ENCODE peak calls at places on chromosomes 7 and 10, in seven cellular contexts. E is heart right ventricle, Y is GM13977, L is progenitor cell of endocrine pancreas, X is AG09309, J is fibroblast of lung, Z is astrocyte. V is an unnamed sample.

GRCh38 chr10:91042069-91042468 is 121.2 kb upstream of the ANKRD1 start:
- DNase-seq in E (no peak), J (peak), Y (no peak), Z (no peak), X (no peak), L (no peak), V (no peak)

GRCh38 chr10:90130321-90131086 is 429.1 kb downstream of the KIF20B start:
- DNase-seq in E (no peak), L (no peak), Z (no peak), Y (no peak), X (no peak), J (no peak), V (no peak)

GRCh38 chr7:145624618-145625017 is 492.0 kb upstream of the CNTNAP2 start:
- DNase-seq in E (no peak), Z (no peak), Y (no peak), L (no peak), J (peak), X (no peak), V (no peak)

GRCh38 chr10:72009430-72010081 is 45.4 kb downstream of the CHST3 start:
- DNase-seq in Z (peak), J (peak), L (no peak), Y (no peak), X (peak), E (peak), V (peak)

GRCh38 chr7:40843338-40844026 is 708.7 kb downstream of the SUGCT start:
- DNase-seq in L (no peak), Z (peak), E (no peak), J (no peak), X (no peak), Y (no peak), V (peak)

GRCh38 chr7:130960208-130960988 is 226.4 kb upstream of the KLF14 start:
- DNase-seq in L (no peak), J (peak), E (no peak), Y (peak), Z (peak), X (peak), V (peak)

GRCh38 chr7:2149672-2150444 is 82.9 kb downstream of the MAD1L1 start:
- DNase-seq in Z (no peak), Y (no peak), J (no peak), X (no peak), E (no peak), L (no peak), V (no peak)

GRCh38 chr7:43430412-43430811 is 152.5 kb upstream of the STK17A start:
- DNase-seq in Z (no peak), E (no peak), J (peak), Y (no peak), L (no peak), X (no peak), V (peak)

GRCh38 chr7:12756841-12757240 is 69.4 kb downstream of the ARL4A start:
- DNase-seq in J (no peak), Y (no peak), X (no peak), L (no peak), Z (peak), E (no peak), V (no peak)

GRCh38 chr7:112743811-112744210 is 46.4 kb downstream of the TMEM168 start:
- DNase-seq in Y (no peak), E (no peak), L (no peak), Z (no peak), J (no peak), X (no peak), V (no peak)

GRCh38 chr7:157136372-157136771 is 2.4 kb upstream of the UBE3C start:
- DNase-seq in J (peak), Z (peak), E (no peak), X (peak), Y (no peak), L (no peak), V (peak)

GRCh38 chr7:157138101-157138423 is 664 bp upstream of the UBE3C start:
- DNase-seq in E (no peak), L (no peak), X (no peak), Z (no peak), Y (no peak), J (no peak), V (no peak)

GRCh38 chr7:157140118-157140905 is 1.6 kb downstream of the UBE3C start:
- DNase-seq in E (no peak), Z (no peak), Y (no peak), J (no peak), X (no peak), L (no peak), V (no peak)

GRCh38 chr7:157139142-157140117 is 704 bp downstream of the UBE3C start:
- DNase-seq in Y (no peak), E (peak), L (peak), X (no peak), Z (peak), J (peak), V (peak)

DNA sequence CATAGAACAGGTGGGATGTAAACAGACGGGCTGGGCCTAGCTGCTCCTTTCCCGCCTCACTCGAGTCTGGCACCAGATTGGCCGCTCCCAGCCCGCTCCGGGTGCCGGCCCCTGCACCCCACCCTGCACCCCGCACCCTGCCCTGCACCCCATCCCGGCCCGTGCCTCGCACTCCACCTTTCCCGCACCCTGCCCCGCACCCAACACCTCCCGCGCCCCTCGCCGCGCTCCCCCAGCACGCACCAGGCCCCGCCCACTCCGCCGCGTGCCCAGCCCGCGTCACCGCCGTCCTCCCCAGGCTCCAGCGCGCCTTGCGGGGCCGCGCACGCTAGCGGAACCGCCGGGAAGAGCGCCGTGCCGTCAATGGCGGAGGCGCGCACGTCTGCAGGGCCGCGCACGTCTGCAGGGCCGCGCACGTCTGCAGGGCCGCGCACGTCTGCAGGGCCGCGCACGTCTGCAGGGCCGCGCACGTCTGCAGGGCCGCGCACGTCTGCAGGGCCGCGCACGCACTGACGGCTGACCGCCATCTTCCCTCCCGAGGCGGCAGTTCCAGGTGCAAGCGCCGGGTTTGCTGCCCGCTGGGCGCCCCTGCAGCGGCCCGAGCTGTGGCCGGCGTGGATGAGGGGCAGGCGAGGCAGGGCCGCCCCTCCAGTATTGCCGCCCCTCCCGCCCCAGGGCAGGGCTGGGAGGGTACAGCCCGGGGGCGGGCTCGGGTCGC is at the start of gene UBE3C:
- DNase-seq in J (peak), E (peak), X (peak), L (peak), Z (peak), Y (peak), V (peak)
- TF ChIP-seq CTCF in J (no peak), E (peak), X (no peak), L (no peak), Z (no peak), Y (no peak), V (no peak)

GRCh38 chr10:4981722-4982471 is 18.7 kb downstream of the AKR1C1 start:
- DNase-seq in J (peak), L (peak), E (peak), Z (peak), Y (peak), X (no peak), V (peak)
- TF ChIP-seq CTCF in J (peak), L (peak), E (peak), Z (no peak), Y (peak), X (peak), V (peak)

GRCh38 chr10:1360011-1360580 is 303.9 kb downstream of the WDR37 start:
- DNase-seq in Z (no peak), Y (no peak), E (no peak), X (no peak), L (no peak), J (no peak), V (no peak)
- TF ChIP-seq CTCF in Z (no peak), Y (no peak), E (no peak), X (no peak), L (peak), J (no peak), V (no peak)

GRCh38 chr10:12264204-12264908 is 68.4 kb downstream of the CDC123 start:
- DNase-seq in Y (peak), X (no peak), L (peak), E (peak), J (peak), Z (peak), V (peak)
- TF ChIP-seq CTCF in Y (peak), X (peak), L (peak), E (peak), J (peak), Z (peak), V (peak)

GRCh38 chr10:103478671-103479070 is 369 bp downstream of the CALHM3 start:
- DNase-seq in L (no peak), J (no peak), E (no peak), Y (no peak), X (no peak), Z (no peak), V (no peak)

GRCh38 chr10:103487396-103487708 is 6.2 kb upstream of the NEURL1 start:
- DNase-seq in E (no peak), Y (no peak), Z (no peak), X (no peak), J (no peak), L (no peak), V (no peak)

GRCh38 chr10:103480521-103480920 is 1.5 kb upstream of the CALHM3 start:
- DNase-seq in Y (no peak), Z (no peak), J (peak), E (no peak), X (no peak), L (no peak), V (peak)

GRCh38 chr10:103479135-103479534 is at the start of gene CALHM3:
- DNase-seq in Y (no peak), L (no peak), E (no peak), Z (no peak), X (no peak), J (no peak), V (no peak)

DNA sequence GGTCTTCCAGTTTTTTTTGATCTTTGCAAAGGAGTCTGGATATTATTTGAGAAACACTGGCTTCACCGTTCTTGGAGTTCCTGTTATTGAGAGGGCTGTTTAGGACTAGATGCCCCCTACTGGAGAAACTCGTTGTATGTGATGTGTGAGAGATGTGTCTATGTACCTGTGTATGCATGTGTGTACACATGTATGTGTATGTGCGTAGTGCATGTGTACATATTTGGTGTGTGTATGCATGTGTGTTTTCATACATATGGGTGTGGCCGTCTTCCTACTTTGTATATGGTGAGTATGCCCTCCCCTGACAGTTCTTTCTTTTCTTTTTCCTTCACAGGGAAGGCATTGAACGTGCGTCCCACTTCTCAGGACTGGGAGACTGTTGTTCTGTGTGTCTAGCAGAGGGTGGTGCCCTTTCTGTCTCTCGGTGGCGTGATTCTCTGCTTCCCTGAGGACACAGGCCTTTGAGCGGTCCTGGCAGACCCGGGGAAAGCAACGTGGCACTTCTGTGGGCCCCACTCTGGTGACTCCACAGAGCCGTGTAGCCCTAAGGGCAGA is 3.0 kb upstream of the CALHM3 start:
- DNase-seq in L (no peak), Z (peak), X (peak), J (peak), E (peak), Y (peak), V (peak)
- TF ChIP-seq CTCF in L (peak), Z (peak), X (peak), J (peak), E (peak), Y (peak), V (peak)

GRCh38 chr10:128209862-128210214 is 83.6 kb upstream of the MKI67 start:
- DNase-seq in X (no peak), J (no peak), Z (no peak), E (no peak), L (no peak), Y (no peak), V (no peak)

GRCh38 chr10:128211064-128211504 is 84.9 kb upstream of the MKI67 start:
- DNase-seq in Z (no peak), E (no peak), X (no peak), Y (no peak), J (no peak), L (no peak), V (no peak)

GRCh38 chr10:128206676-128207075 is 80.5 kb upstream of the MKI67 start:
- DNase-seq in X (no peak), E (no peak), Z (no peak), J (no peak), L (no peak), Y (no peak), V (no peak)

GRCh38 chr10:128211953-128212727 is 85.9 kb upstream of the MKI67 start:
- DNase-seq in E (peak), L (peak), Y (peak), X (no peak), J (peak), Z (peak), V (peak)

DNA sequence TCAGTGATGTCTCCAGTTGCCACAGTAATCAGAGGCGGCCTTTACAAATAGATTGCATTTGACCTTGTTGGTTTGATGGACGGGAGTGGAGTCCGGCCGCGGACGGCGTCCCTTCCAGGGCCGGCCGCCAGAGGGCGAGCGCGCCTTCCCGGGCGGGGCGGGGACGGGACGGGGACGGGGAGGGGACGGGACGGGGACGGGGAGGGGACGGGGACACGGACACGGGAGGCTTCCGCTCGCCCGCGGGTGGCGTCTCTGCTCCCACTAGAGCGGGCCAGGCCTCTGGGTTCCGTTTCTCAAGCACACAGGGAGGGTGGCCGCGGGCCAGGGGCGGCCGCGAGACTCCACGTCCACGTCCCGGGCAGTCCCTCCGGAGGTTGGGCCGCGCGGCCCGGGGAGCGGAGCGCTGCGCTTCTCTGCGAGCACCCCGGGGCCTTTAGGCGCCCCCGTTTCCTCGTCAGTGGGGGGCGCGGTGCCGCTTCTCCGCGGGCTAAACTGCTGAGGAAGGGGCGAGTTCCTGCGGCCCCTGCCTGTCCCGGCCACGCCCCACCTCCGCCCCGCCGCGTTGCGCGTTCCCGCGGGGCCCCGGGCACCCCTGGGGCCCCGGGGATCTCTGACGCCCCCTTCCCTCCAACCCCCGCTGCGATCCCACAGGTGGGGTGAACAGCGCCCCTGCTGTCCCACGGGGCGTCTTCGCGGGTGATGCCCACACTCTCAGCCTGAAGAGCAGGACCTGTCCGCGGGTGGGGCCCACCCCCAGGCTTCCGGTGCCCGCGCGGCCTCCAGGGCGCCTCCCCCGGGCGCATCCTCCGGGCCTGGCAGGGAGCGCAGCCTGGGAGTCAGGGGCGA is 84.2 kb upstream of the MKI67 start:
- DNase-seq in Y (peak), L (peak), X (no peak), J (peak), E (peak), Z (no peak), V (peak)
- TF ChIP-seq CTCF in Y (peak), L (peak), X (peak), J (peak), E (peak), Z (peak), V (peak)